ENCODE peak calls at places on chromosomes 11 and 22, in five cellular contexts. One of them, this sample, is unnamed.

GRCh38 chr11:64697663-64698375 is 25.2 kb downstream of the NRXN2 start:
- DNase-seq in NCI-H2029: no peak
- DNase-seq in stimulated activated CD4-positive, alpha-beta T cell treated with anti-CD3 and anti-CD28 coated beads, Interleukin-2, amount 100 ng/mL, for 24 hours: no peak
- DNase-seq in pulmonary artery endothelial cell: no peak
- DNase-seq in GM13977: no peak
- DNase-seq in this sample: no peak

GRCh38 chr11:8209208-8209807 is 40.5 kb upstream of the RIC3 start:
- DNase-seq in NCI-H2029: no peak
- DNase-seq in stimulated activated CD4-positive, alpha-beta T cell treated with anti-CD3 and anti-CD28 coated beads, Interleukin-2, amount 100 ng/mL, for 24 hours: no peak
- DNase-seq in pulmonary artery endothelial cell: no peak
- DNase-seq in GM13977: no peak
- DNase-seq in this sample: peak

GRCh38 chr11:27124514-27125264 is 84.1 kb downstream of the BBOX1 start:
- DNase-seq in NCI-H2029: no peak
- DNase-seq in stimulated activated CD4-positive, alpha-beta T cell treated with anti-CD3 and anti-CD28 coated beads, Interleukin-2, amount 100 ng/mL, for 24 hours: no peak
- DNase-seq in pulmonary artery endothelial cell: no peak
- DNase-seq in GM13977: no peak
- DNase-seq in this sample: no peak

GRCh38 chr11:45904309-45904915 is 2.7 kb downstream of the FREY1 start:
- DNase-seq in NCI-H2029: no peak
- DNase-seq in stimulated activated CD4-positive, alpha-beta T cell treated with anti-CD3 and anti-CD28 coated beads, Interleukin-2, amount 100 ng/mL, for 24 hours: no peak
- DNase-seq in pulmonary artery endothelial cell: no peak
- DNase-seq in GM13977: no peak
- DNase-seq in this sample: no peak

GRCh38 chr22:50571264-50572175 is 6.7 kb downstream of the CPT1B start:
- DNase-seq in NCI-H2029: no peak
- DNase-seq in stimulated activated CD4-positive, alpha-beta T cell treated with anti-CD3 and anti-CD28 coated beads, Interleukin-2, amount 100 ng/mL, for 24 hours: no peak
- DNase-seq in pulmonary artery endothelial cell: no peak
- DNase-seq in GM13977: no peak
- DNase-seq in this sample: no peak

GRCh38 chr11:93528757-93529639 is 14.2 kb downstream of the SMCO4 start:
- DNase-seq in NCI-H2029: no peak
- DNase-seq in stimulated activated CD4-positive, alpha-beta T cell treated with anti-CD3 and anti-CD28 coated beads, Interleukin-2, amount 100 ng/mL, for 24 hours: no peak
- DNase-seq in pulmonary artery endothelial cell: no peak
- DNase-seq in GM13977: no peak
- DNase-seq in this sample: no peak

GRCh38 chr22:32106930-32107329 is 52.2 kb downstream of the C22orf42 start:
- DNase-seq in NCI-H2029: no peak
- DNase-seq in stimulated activated CD4-positive, alpha-beta T cell treated with anti-CD3 and anti-CD28 coated beads, Interleukin-2, amount 100 ng/mL, for 24 hours: no peak
- DNase-seq in pulmonary artery endothelial cell: no peak
- DNase-seq in GM13977: no peak
- DNase-seq in this sample: no peak

GRCh38 chr22:29457730-29458129 is 19.3 kb downstream of the RFPL1 start:
- DNase-seq in NCI-H2029: no peak
- DNase-seq in stimulated activated CD4-positive, alpha-beta T cell treated with anti-CD3 and anti-CD28 coated beads, Interleukin-2, amount 100 ng/mL, for 24 hours: no peak
- DNase-seq in pulmonary artery endothelial cell: no peak
- DNase-seq in GM13977: peak
- DNase-seq in this sample: peak

GRCh38 chr22:29811377-29811776 is 26.7 kb downstream of the ASCC2 start:
- DNase-seq in NCI-H2029: peak
- DNase-seq in stimulated activated CD4-positive, alpha-beta T cell treated with anti-CD3 and anti-CD28 coated beads, Interleukin-2, amount 100 ng/mL, for 24 hours: no peak
- DNase-seq in pulmonary artery endothelial cell: no peak
- DNase-seq in GM13977: no peak
- DNase-seq in this sample: no peak

GRCh38 chr22:31248138-31248745 is 36.1 kb downstream of the LIMK2 start:
- DNase-seq in NCI-H2029: no peak
- DNase-seq in stimulated activated CD4-positive, alpha-beta T cell treated with anti-CD3 and anti-CD28 coated beads, Interleukin-2, amount 100 ng/mL, for 24 hours: peak
- DNase-seq in pulmonary artery endothelial cell: no peak
- DNase-seq in GM13977: peak
- DNase-seq in this sample: no peak

This sample was measured in stimulated activated naive B cell treated with anti-CD40 and anti-IgM and Interleukin-4, amounts not matched to agents 10 μg/mL and 1 μg/mL and 100 μg/mL, for 72 hours.